ENCODE peak calls at places on chromosomes 12 and 14, in seven cellular contexts. Z, A, D, W, K, O and Q are unnamed samples.

GRCh38 chr14:65164068-65164824 is 61.9 kb upstream of the MAX start:
- DNase-seq in O (no peak), Z (peak), K (peak), D (peak), W (peak), A (no peak), Q (no peak)

GRCh38 chr14:96114002-96114401 is 74.8 kb downstream of the C14orf132 start:
- DNase-seq in K (no peak), D (no peak), W (no peak), O (no peak), A (no peak), Z (no peak), Q (no peak)

GRCh38 chr12:68317047-68317667 is 15.0 kb downstream of the MDM1 start:
- DNase-seq in W (peak), D (peak), Z (peak), K (peak), O (no peak), A (no peak), Q (no peak)

GRCh38 chr14:26395726-26396125 is 202.1 kb downstream of the NOVA1 start:
- DNase-seq in Z (no peak), A (no peak), K (no peak), D (no peak), W (no peak), O (no peak), Q (no peak)

GRCh38 chr14:50379563-50379962 is 17.1 kb downstream of the CDKL1 start:
- DNase-seq in A (no peak), O (no peak), D (no peak), Z (no peak), W (peak), K (no peak), Q (no peak)

GRCh38 chr14:68306934-68307758 is 485.7 kb downstream of the ZFP36L1 start:
- DNase-seq in K (peak), O (no peak), A (no peak), D (peak), Z (no peak), W (peak), Q (no peak)

GRCh38 chr14:82449926-82450325 is 916.3 kb upstream of the SEL1L start:
- DNase-seq in A (no peak), Z (no peak), K (no peak), W (no peak), O (no peak), D (no peak), Q (no peak)

GRCh38 chr12:119544780-119545625 is 48.6 kb upstream of the TMEM233 start:
- DNase-seq in A (no peak), W (peak), D (peak), K (peak), Z (peak), O (peak), Q (peak)